ENCODE peak calls at places on chromosomes 13 and 19, in ten cellular contexts. H is keratinocyte, K is tibial artery, V is H1, W is colonic mucosa, P is heart left ventricle, D is A673, Q is ovary, Z is kidney, O is PC-3. L is an unnamed sample.
A peak's percentile ranks its signal among the peaks of the same experiment; 100 is the strongest.

GRCh38 chr19:5967994-5968430 is 9.9 kb downstream of the RANBP3 start:
- DNase-seq in H (peak; percentile 66), K (peak; percentile 74), V (peak; percentile 81), W (peak; percentile 90), P (peak; percentile 65), D (peak; percentile 89), Q (peak; percentile 67), Z (peak; percentile 58), O (peak; percentile 81), L (peak; percentile 61)

GRCh38 chr19:4474504-4475136 is 2.5 kb downstream of the HDGFL2 start:
- DNase-seq in H (no peak), K (no peak), V (peak; percentile 79), W (no peak), P (no peak), D (peak; percentile 85), Q (no peak), Z (no peak), O (peak; percentile 12), L (peak; percentile 58)

GRCh38 chr13:73580868-73581267 is 522.1 kb downstream of the KLF5 start:
- DNase-seq in H (no peak), K (no peak), V (no peak), W (no peak), P (no peak), D (no peak), Q (no peak), Z (no peak), O (no peak), L (no peak)

GRCh38 chr13:51541809-51542258 is 42.4 kb upstream of the WDFY2 start:
- DNase-seq in H (no peak), K (no peak), V (no peak), W (peak; percentile 28), P (no peak), D (peak; percentile 67), Q (peak; percentile 23), Z (no peak), O (no peak), L (no peak)

GRCh38 chr13:24685314-24685713 is 5.1 kb downstream of the ATP12A start:
- DNase-seq in H (no peak), K (no peak), V (no peak), W (no peak), P (no peak), D (no peak), Q (no peak), Z (no peak), O (no peak), L (no peak)

GRCh38 chr13:95039415-95039814 is 261.8 kb downstream of the ABCC4 start:
- DNase-seq in H (no peak), K (no peak), V (no peak), W (no peak), P (no peak), D (no peak), Q (no peak), Z (no peak), O (no peak), L (no peak)

GRCh38 chr13:109672545-109672944 is 113.8 kb downstream of the IRS2 start:
- DNase-seq in H (no peak), K (no peak), V (no peak), W (no peak), P (no peak), D (peak; percentile 33), Q (no peak), Z (no peak), O (no peak), L (no peak)

GRCh38 chr19:48740705-48741030 is 258 bp upstream of the RASIP1 start:
- DNase-seq in H (no peak), K (no peak), V (no peak), W (no peak), P (no peak), D (no peak), Q (no peak), Z (no peak), O (no peak), L (no peak)

GRCh38 chr13:20121154-20121515 is 39.7 kb downstream of the GJA3 start:
- DNase-seq in H (no peak), K (no peak), V (no peak), W (no peak), P (no peak), D (no peak), Q (no peak), Z (no peak), O (peak; percentile 50), L (no peak)

GRCh38 chr13:111907341-111907880 is 159.5 kb upstream of the SOX1 start:
- DNase-seq in H (no peak), K (no peak), V (peak; percentile 16), W (peak; percentile 4), P (no peak), D (no peak), Q (no peak), Z (no peak), O (no peak), L (no peak)

GRCh38 chr13:110262944-110263343 is 44.0 kb downstream of the COL4A1 start:
- DNase-seq in H (no peak), K (no peak), V (no peak), W (no peak), P (peak; percentile 44), D (no peak), Q (no peak), Z (no peak), O (no peak), L (no peak)

GRCh38 chr19:29528946-29529645 is 3.3 kb downstream of the VSTM2B start:
- DNase-seq in H (no peak), K (no peak), V (peak; percentile 70), W (no peak), P (no peak), D (no peak), Q (no peak), Z (no peak), O (no peak), L (no peak)

GRCh38 chr13:59641261-59641660 is 522.5 kb downstream of the DIAPH3 start:
- DNase-seq in H (no peak), K (no peak), V (peak; percentile 70), W (no peak), P (no peak), D (no peak), Q (no peak), Z (no peak), O (peak; percentile 5), L (peak; percentile 25)

GRCh38 chr13:33277946-33278345 is 7.6 kb downstream of the STARD13 start:
- DNase-seq in H (no peak), K (peak; percentile 41), V (no peak), W (no peak), P (no peak), D (no peak), Q (no peak), Z (no peak), O (no peak), L (no peak)

GRCh38 chr19:18660051-18660910 is 23.2 kb upstream of the CRTC1 start:
- DNase-seq in H (no peak), K (peak; percentile 86), V (no peak), W (no peak), P (peak; percentile 71), D (no peak), Q (no peak), Z (peak; percentile 94), O (no peak), L (no peak)
- H3K4me3 ChIP-seq in H (no peak overlapping the region), K (peak overlapping the region; percentile 16), V (no peak overlapping the region), W (no peak overlapping the region), P (no peak overlapping the region), D (no peak overlapping the region), Q (no peak overlapping the region), Z (no peak overlapping the region), O (no peak overlapping the region), L (no peak overlapping the region)

GRCh38 chr19:35266149-35266903 is 2.4 kb upstream of the USF2 start:
- DNase-seq in H (no peak), K (no peak), V (no peak), W (no peak), P (no peak), D (no peak), Q (peak; percentile 46), Z (peak; percentile 80), O (no peak), L (no peak)
- H3K4me1 ChIP-seq in H (peaks cover 17% of the 10 kb centered on the region), K (peaks cover 20% of the 10 kb centered on the region), V (peaks cover 11% of the 10 kb centered on the region), W (peaks cover 5% of the 10 kb centered on the region), P (peaks cover 5% of the 10 kb centered on the region), D (no peaks in the 10 kb centered on the region), Q (peaks cover 16% of the 10 kb centered on the region), Z (peaks cover 6% of the 10 kb centered on the region), O (peaks cover 20% of the 10 kb centered on the region), L (peaks cover 1% of the 10 kb centered on the region)

GRCh38 chr19:13834308-13834790 is 39.1 kb downstream of the ZSWIM4 start:
- DNase-seq in H (no peak), K (no peak), V (no peak), W (no peak), P (no peak), D (no peak), Q (no peak), Z (peak; percentile 37), O (peak; percentile 94), L (no peak)
- H3K27ac ChIP-seq in H (peak overlapping the region; percentile 70), K (peak overlapping the region; percentile 99), V (no peak overlapping the region), W (peak overlapping the region; percentile 7), P (peak overlapping the region; percentile 100), D (no peak overlapping the region), Q (no peak overlapping the region), Z (peak overlapping the region; percentile 72), O (peak overlapping the region; percentile 63), L (no peak overlapping the region)

GRCh38 chr19:42351079-42351735 is 25.8 kb downstream of the MEGF8 start:
- DNase-seq in H (no peak), K (no peak), V (no peak), W (no peak), P (no peak), D (no peak), Q (no peak), Z (no peak), O (no peak), L (no peak)

GRCh38 chr19:42352893-42353259 is 27.4 kb downstream of the MEGF8 start:
- DNase-seq in H (no peak), K (no peak), V (no peak), W (no peak), P (no peak), D (no peak), Q (no peak), Z (no peak), O (no peak), L (no peak)

GRCh38 chr19:42350417-42350816 is 25.0 kb downstream of the MEGF8 start:
- DNase-seq in H (no peak), K (no peak), V (no peak), W (no peak), P (no peak), D (no peak), Q (no peak), Z (no peak), O (no peak), L (no peak)

GRCh38 chr19:42353341-42354015 is 28.0 kb downstream of the MEGF8 start:
- DNase-seq in H (no peak), K (no peak), V (no peak), W (no peak), P (no peak), D (no peak), Q (no peak), Z (no peak), O (no peak), L (no peak)

DNA sequence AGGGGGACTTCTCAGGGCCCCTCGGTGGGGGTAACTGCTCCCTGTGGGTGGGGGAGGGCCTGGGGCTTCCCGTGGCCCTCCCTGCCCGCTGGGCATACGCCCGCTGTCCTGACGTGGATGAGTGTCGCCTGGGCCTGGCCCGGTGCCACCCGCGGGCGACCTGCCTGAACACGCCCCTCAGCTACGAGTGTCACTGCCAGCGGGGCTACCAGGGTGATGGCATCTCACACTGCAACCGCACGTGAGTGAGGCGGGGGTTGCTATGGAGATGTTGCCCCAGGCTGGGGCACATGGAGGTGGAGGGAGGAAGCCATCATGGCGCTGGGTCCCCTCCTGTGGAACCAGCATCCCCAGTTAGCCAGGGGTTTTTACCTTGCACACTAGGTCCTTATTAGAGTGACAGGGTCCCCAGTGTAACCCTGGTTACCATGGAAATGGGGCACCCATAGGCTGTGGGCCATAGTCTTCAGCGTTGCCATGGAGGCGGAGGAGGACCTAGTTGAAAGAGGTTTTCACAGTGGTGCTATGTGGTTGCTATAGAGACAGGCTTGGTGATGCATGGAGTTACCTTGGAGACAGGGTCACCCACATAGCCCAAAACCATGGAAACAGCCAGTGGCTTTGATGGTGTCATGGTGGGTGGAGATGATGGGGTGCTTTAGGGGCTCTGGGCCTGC is 26.9 kb downstream of the MEGF8 start:
- DNase-seq in H (no peak), K (no peak), V (no peak), W (no peak), P (no peak), D (peak; percentile 29), Q (no peak), Z (no peak), O (peak; percentile 1), L (no peak)
- H3K4me3 ChIP-seq in H (no peak overlapping the region), K (no peak overlapping the region), V (no peak overlapping the region), W (no peak overlapping the region), P (no peak overlapping the region), D (no peak overlapping the region), Q (no peak overlapping the region), Z (no peak overlapping the region), O (no peak overlapping the region), L (no peak overlapping the region)